ENCODE peak calls at places on chromosomes 12 and 14, in eight cellular contexts. H is fibroblast of lung, W is GM23248, R is PC-3, A is K562, V is GM23338, Q is HCT116, B is endothelial cell of umbilical vein. C is an unnamed sample.

GRCh38 chr14:101466456-101467180 is 94.7 kb upstream of the DIO3 start:
- DNase-seq in Q (no peak), H (no peak), A (no peak), R (no peak), W (no peak), V (no peak), B (no peak), C (no peak)

GRCh38 chr14:53019391-53019790 is 68.5 kb upstream of the FERMT2 start:
- DNase-seq in W (peak; percentile 52), B (no peak), R (no peak), V (no peak), H (no peak), Q (no peak), A (no peak), C (no peak)

GRCh38 chr12:66776974-66777373 is 98.1 kb upstream of the GRIP1 start:
- DNase-seq in R (no peak), Q (no peak), B (no peak), A (no peak), V (no peak), H (no peak), W (no peak), C (peak; percentile 14)

GRCh38 chr12:129704232-129704830 is 199.5 kb downstream of the TMEM132D start:
- DNase-seq in V (peak; percentile 35), A (no peak), H (no peak), B (no peak), Q (no peak), W (no peak), R (no peak), C (no peak)

GRCh38 chr14:61588419-61588901 is 106.9 kb upstream of the HIF1A start:
- DNase-seq in V (no peak), Q (no peak), W (peak; percentile 22), B (peak; percentile 84), H (peak; percentile 71), A (no peak), R (no peak), C (no peak)

GRCh38 chr14:61925043-61925442 is 162.8 kb downstream of the SNAPC1 start:
- DNase-seq in R (peak; percentile 74), Q (peak; percentile 18), V (peak; percentile 74), A (no peak), H (peak; percentile 28), B (peak; percentile 6), W (peak; percentile 38), C (no peak)

GRCh38 chr14:91417134-91417982 is at the start of gene CCDC88C:
- DNase-seq in V (peak; percentile 71), R (peak; percentile 68), A (peak; percentile 85), H (peak; percentile 20), Q (peak; percentile 22), W (peak; percentile 34), B (peak; percentile 46), C (peak; percentile 61)

GRCh38 chr12:102008615-102009126 is 53.1 kb downstream of the WASHC3 start:
- DNase-seq in B (no peak), H (no peak), V (no peak), W (no peak), Q (no peak), A (no peak), R (no peak), C (no peak)

GRCh38 chr14:90512332-90512951 is 115.6 kb downstream of the CALM1 start:
- DNase-seq in Q (no peak), V (no peak), W (no peak), H (no peak), B (no peak), R (peak; percentile 18), A (no peak), C (no peak)

GRCh38 chr12:13471471-13471870 is 274.9 kb downstream of the EMP1 start:
- DNase-seq in V (no peak), W (no peak), H (no peak), B (no peak), Q (no peak), A (no peak), R (no peak), C (no peak)

GRCh38 chr14:99476864-99477263 is 3.8 kb downstream of the SETD3 start:
- DNase-seq in V (no peak), Q (no peak), A (no peak), B (no peak), H (peak; percentile 11), W (peak; percentile 74), R (peak; percentile 31), C (no peak)

GRCh38 chr14:32047791-32048190 is 29.3 kb upstream of the ARHGAP5 start:
- DNase-seq in A (no peak), H (peak; percentile 64), Q (no peak), B (no peak), V (no peak), W (peak; percentile 31), R (peak; percentile 40), C (no peak)

GRCh38 chr14:42224053-42224888 is 617.6 kb downstream of the LRFN5 start:
- DNase-seq in Q (peak; percentile 37), H (peak; percentile 47), V (peak; percentile 89), A (peak; percentile 3), R (peak; percentile 90), B (peak; percentile 47), W (peak; percentile 81), C (no peak)

GRCh38 chr14:78253986-78254385 is 83.8 kb downstream of the NRXN3 start:
- DNase-seq in W (peak; percentile 92), H (peak; percentile 99), A (no peak), R (peak; percentile 68), B (no peak), Q (no peak), V (no peak), C (no peak)

GRCh38 chr14:103624860-103625259 is 4.2 kb upstream of the KLC1 start:
- DNase-seq in B (peak; percentile 39), A (no peak), Q (peak; percentile 56), R (peak; percentile 94), H (peak; percentile 73), W (peak; percentile 96), V (no peak), C (no peak)

GRCh38 chr14:91063119-91063518 is 2.7 kb upstream of the RPS6KA5 start:
- DNase-seq in B (no peak), A (peak; percentile 25), R (peak; percentile 18), Q (no peak), H (no peak), V (no peak), W (peak; percentile 2), C (peak; percentile 39)

GRCh38 chr14:71236430-71236829 is 329.2 kb downstream of the PCNX1 start:
- DNase-seq in Q (no peak), B (peak; percentile 18), W (no peak), V (no peak), R (no peak), A (no peak), H (no peak), C (no peak)

GRCh38 chr12:55745361-55746146 is 2.6 kb downstream of the GDF11 start:
- DNase-seq in V (peak; percentile 95), Q (no peak), W (peak; percentile 35), H (no peak), R (no peak), B (no peak), A (peak; percentile 58), C (no peak)

GRCh38 chr14:38837333-38838048 is 265.5 kb downstream of the SEC23A start:
- DNase-seq in R (no peak), H (no peak), B (no peak), Q (no peak), A (no peak), W (no peak), V (no peak), C (no peak)

GRCh38 chr12:112846619-112847018 is 55.1 kb downstream of the RPH3A start:
- DNase-seq in V (no peak), Q (no peak), H (no peak), R (no peak), W (no peak), A (no peak), B (no peak), C (no peak)

GRCh38 chr14:92503756-92504491 is 9.7 kb upstream of the RIN3 start:
- DNase-seq in H (peak; percentile 72), A (no peak), B (peak; percentile 16), V (no peak), R (peak; percentile 95), Q (peak; percentile 88), W (peak; percentile 88), C (no peak)

GRCh38 chr12:64824130-64824499 is 332 bp upstream of the TBC1D30 start:
- DNase-seq in V (peak; percentile 48), H (no peak), A (no peak), R (no peak), W (no peak), B (peak; percentile 4), Q (no peak), C (no peak)
- H3K4me2 ChIP-seq in V (peak overlapping the region; percentile 96), H (peak overlapping the region; percentile 82), A (no peak overlapping the region), R (peak overlapping the region; percentile 99), W (peak overlapping the region; percentile 78), B (peak overlapping the region; percentile 45), Q (no peak overlapping the region), C (peak overlapping the region; percentile 93)

DNA sequence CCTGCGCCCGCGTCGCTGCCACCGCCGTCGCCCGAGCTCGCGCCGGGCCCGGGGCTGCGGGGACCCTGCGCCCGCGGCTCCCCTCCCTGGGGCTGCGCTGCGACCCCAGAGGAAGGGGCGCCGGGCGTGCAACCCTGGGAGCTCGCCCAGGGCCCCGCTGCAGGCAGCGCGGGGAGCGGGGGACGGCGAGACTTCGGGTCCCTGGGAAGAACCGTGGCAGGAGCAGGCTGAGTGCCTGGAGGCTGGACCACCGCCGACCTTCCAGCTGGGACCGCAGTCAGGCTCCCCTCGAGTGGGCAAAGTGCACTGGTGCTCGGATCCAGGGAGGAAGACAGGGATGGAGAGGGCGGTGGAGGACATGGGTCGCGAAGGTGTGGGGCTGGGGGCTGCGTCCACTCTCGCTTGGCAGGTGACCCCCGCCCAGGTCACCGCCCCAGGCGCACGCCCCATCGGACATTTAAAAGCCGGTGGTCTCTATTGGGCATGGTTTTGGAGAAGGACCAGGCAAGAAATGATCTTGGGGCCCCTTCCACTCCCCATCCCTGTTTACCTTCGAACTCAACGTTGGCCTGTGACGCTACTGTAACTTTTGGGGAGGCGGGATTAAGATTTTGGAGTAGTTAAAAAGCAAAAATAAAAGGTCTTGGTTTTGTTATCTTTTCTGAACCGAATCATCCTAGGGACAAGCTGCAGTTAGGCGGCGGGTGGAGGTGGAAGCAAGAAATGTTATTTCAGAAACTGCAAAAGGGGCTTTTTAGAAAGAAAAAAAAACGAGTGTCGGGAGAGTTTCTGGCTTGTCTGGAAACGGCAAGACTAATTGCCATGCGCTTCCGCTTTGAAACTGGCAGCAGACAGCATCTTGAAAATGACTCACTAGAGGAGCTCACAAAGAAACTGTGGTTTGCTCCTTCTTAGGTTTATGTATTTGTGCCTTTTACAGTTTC is 998 bp downstream of the ELK3 start:
- DNase-seq in V (peak; percentile 61), B (peak; percentile 83), A (peak; percentile 38), W (peak; percentile 93), Q (peak; percentile 75), H (peak; percentile 94), R (peak; percentile 83), C (peak; percentile 95)
- TF ChIP-seq EZH2 in V (peak; percentile 41), B (no peak), A (no peak), W (no peak), Q (no peak), H (no peak), R (no peak), C (no peak)

DNA sequence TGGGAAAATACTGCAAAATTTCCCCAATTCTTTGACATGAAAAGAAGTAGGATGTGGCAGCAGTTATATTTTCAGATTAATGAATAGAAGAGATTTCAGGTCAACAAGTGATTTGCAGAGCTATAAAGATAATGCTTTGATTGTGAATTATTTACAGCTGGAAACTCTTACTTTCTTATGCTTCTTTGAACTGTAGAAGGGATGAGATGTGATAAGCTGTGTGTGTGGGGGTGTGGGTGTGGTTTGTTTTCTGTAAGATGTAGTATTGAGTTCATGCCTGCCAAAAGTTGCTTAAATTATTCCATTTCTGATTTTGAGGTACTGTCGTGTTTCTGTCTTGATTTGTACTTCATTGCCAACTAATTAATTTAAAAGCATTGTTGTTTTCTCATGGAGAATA is 22.7 kb downstream of the AEBP2 start:
- DNase-seq in H (no peak), V (no peak), B (no peak), Q (no peak), A (no peak), W (peak; percentile 13), R (no peak), C (no peak)
- H3K36me3 ChIP-seq in H (no peaks in the 10 kb centered on the region), V (peaks cover 24% of the 10 kb centered on the region), B (peaks cover 6% of the 10 kb centered on the region), Q (peaks cover 5% of the 10 kb centered on the region), A (peaks cover 28% of the 10 kb centered on the region), W (peaks cover 3% of the 10 kb centered on the region), R (peaks cover 9% of the 10 kb centered on the region), C (no peaks in the 10 kb centered on the region)

GRCh38 chr12:41709012-41709411 is 435.7 kb downstream of the GXYLT1 start:
- DNase-seq in W (no peak), Q (no peak), A (no peak), R (no peak), V (peak; percentile 16), H (no peak), B (no peak), C (no peak)
- H3K4me2 ChIP-seq in W (no peak overlapping the region), Q (no peak overlapping the region), A (no peak overlapping the region), R (no peak overlapping the region), V (peak overlapping the region; percentile 16), H (no peak overlapping the region), B (no peak overlapping the region), C (no peak overlapping the region)